ENCODE peak calls at places on chromosome 2, in seven cellular contexts. One of them, this sample, is unnamed.

GRCh38 chr2:28408764-28409599 is 16.3 kb downstream of the FOSL2 start:
- DNase-seq in IMR-90: peak; percentile 44
- DNase-seq in ovary: no peak
- DNase-seq in sigmoid colon: peak; percentile 68
- DNase-seq in uterus: no peak
- DNase-seq in A549: no peak
- DNase-seq in gastrocnemius medialis: peak; percentile 49
- DNase-seq in this sample: peak; percentile 88

GRCh38 chr2:159086332-159086731 is 117.9 kb downstream of the TANC1 start:
- DNase-seq in IMR-90: no peak
- DNase-seq in ovary: peak; percentile 68
- DNase-seq in sigmoid colon: no peak
- DNase-seq in uterus: no peak
- DNase-seq in A549: no peak
- DNase-seq in gastrocnemius medialis: no peak
- DNase-seq in this sample: no peak

GRCh38 chr2:202609381-202610145 is 25.2 kb upstream of the FAM117B start:
- DNase-seq in IMR-90: no peak
- DNase-seq in ovary: no peak
- DNase-seq in sigmoid colon: no peak
- DNase-seq in uterus: no peak
- DNase-seq in A549: no peak
- DNase-seq in gastrocnemius medialis: no peak
- DNase-seq in this sample: no peak

GRCh38 chr2:66497706-66498596 is 63.0 kb downstream of the MEIS1 start:
- DNase-seq in IMR-90: no peak
- DNase-seq in ovary: no peak
- DNase-seq in sigmoid colon: no peak
- DNase-seq in uterus: no peak
- DNase-seq in A549: no peak
- DNase-seq in gastrocnemius medialis: no peak
- DNase-seq in this sample: no peak

GRCh38 chr2:218033590-218034496 is 31.0 kb upstream of the TNS1 start:
- DNase-seq in IMR-90: no peak
- DNase-seq in ovary: no peak
- DNase-seq in sigmoid colon: no peak
- DNase-seq in uterus: no peak
- DNase-seq in A549: no peak
- DNase-seq in gastrocnemius medialis: peak; percentile 12
- DNase-seq in this sample: no peak

GRCh38 chr2:143564419-143564818 is 435.2 kb downstream of the ARHGAP15 start:
- DNase-seq in IMR-90: no peak
- DNase-seq in ovary: no peak
- DNase-seq in sigmoid colon: no peak
- DNase-seq in uterus: no peak
- DNase-seq in A549: no peak
- DNase-seq in gastrocnemius medialis: no peak
- DNase-seq in this sample: no peak

GRCh38 chr2:72126186-72127100 is 21.2 kb downstream of the CYP26B1 start:
- DNase-seq in IMR-90: no peak
- DNase-seq in ovary: no peak
- DNase-seq in sigmoid colon: peak; percentile 53
- DNase-seq in uterus: no peak
- DNase-seq in A549: no peak
- DNase-seq in gastrocnemius medialis: no peak
- DNase-seq in this sample: no peak

GRCh38 chr2:130759906-130760753 is 4.8 kb downstream of the AMER3 start:
- DNase-seq in IMR-90: no peak
- DNase-seq in ovary: no peak
- DNase-seq in sigmoid colon: no peak
- DNase-seq in uterus: no peak
- DNase-seq in A549: no peak
- DNase-seq in gastrocnemius medialis: no peak
- DNase-seq in this sample: no peak

GRCh38 chr2:58266211-58266610 is 25.1 kb upstream of the FANCL start:
- DNase-seq in IMR-90: no peak
- DNase-seq in ovary: no peak
- DNase-seq in sigmoid colon: no peak
- DNase-seq in uterus: no peak
- DNase-seq in A549: no peak
- DNase-seq in gastrocnemius medialis: no peak
- DNase-seq in this sample: no peak

GRCh38 chr2:59684101-59684770 is 869.2 kb downstream of the BCL11A start:
- DNase-seq in IMR-90: no peak
- DNase-seq in ovary: no peak
- DNase-seq in sigmoid colon: no peak
- DNase-seq in uterus: no peak
- DNase-seq in A549: no peak
- DNase-seq in gastrocnemius medialis: no peak
- DNase-seq in this sample: no peak

GRCh38 chr2:133521146-133521745 is 47.0 kb downstream of the NCKAP5 start:
- DNase-seq in IMR-90: peak; percentile 18
- DNase-seq in ovary: no peak
- DNase-seq in sigmoid colon: no peak
- DNase-seq in uterus: no peak
- DNase-seq in A549: no peak
- DNase-seq in gastrocnemius medialis: no peak
- DNase-seq in this sample: no peak

GRCh38 chr2:134932864-134933526 is 14.4 kb downstream of the CCNT2 start:
- DNase-seq in IMR-90: no peak
- DNase-seq in ovary: no peak
- DNase-seq in sigmoid colon: no peak
- DNase-seq in uterus: no peak
- DNase-seq in A549: peak; percentile 45
- DNase-seq in gastrocnemius medialis: no peak
- DNase-seq in this sample: no peak

GRCh38 chr2:127157114-127157513 is 50.2 kb upstream of the BIN1 start:
- DNase-seq in IMR-90: no peak
- DNase-seq in ovary: no peak
- DNase-seq in sigmoid colon: peak; percentile 44
- DNase-seq in uterus: no peak
- DNase-seq in A549: no peak
- DNase-seq in gastrocnemius medialis: no peak
- DNase-seq in this sample: no peak

GRCh38 chr2:75518638-75519465 is 41.9 kb downstream of the EVA1A start:
- DNase-seq in IMR-90: peak; percentile 35
- DNase-seq in ovary: no peak
- DNase-seq in sigmoid colon: no peak
- DNase-seq in uterus: no peak
- DNase-seq in A549: no peak
- DNase-seq in gastrocnemius medialis: no peak
- DNase-seq in this sample: no peak

GRCh38 chr2:195658541-195658890 is 1.5 kb downstream of the SLC39A10 start:
- DNase-seq in IMR-90: peak; percentile 90
- DNase-seq in ovary: no peak
- DNase-seq in sigmoid colon: no peak
- DNase-seq in uterus: no peak
- DNase-seq in A549: peak; percentile 86
- DNase-seq in gastrocnemius medialis: no peak
- DNase-seq in this sample: no peak

GRCh38 chr2:54534625-54535024 is 78.5 kb downstream of the SPTBN1 start:
- DNase-seq in IMR-90: no peak
- DNase-seq in ovary: no peak
- DNase-seq in sigmoid colon: no peak
- DNase-seq in uterus: no peak
- DNase-seq in A549: no peak
- DNase-seq in gastrocnemius medialis: no peak
- DNase-seq in this sample: no peak

GRCh38 chr2:191500566-191501389 is 177.2 kb upstream of the NABP1 start:
- DNase-seq in IMR-90: no peak
- DNase-seq in ovary: peak; percentile 17
- DNase-seq in sigmoid colon: no peak
- DNase-seq in uterus: no peak
- DNase-seq in A549: no peak
- DNase-seq in gastrocnemius medialis: no peak
- DNase-seq in this sample: no peak

GRCh38 chr2:202096736-202097135 is 23.7 kb downstream of the KIAA2012 start:
- DNase-seq in IMR-90: peak; percentile 88
- DNase-seq in ovary: no peak
- DNase-seq in sigmoid colon: no peak
- DNase-seq in uterus: no peak
- DNase-seq in A549: no peak
- DNase-seq in gastrocnemius medialis: no peak
- DNase-seq in this sample: no peak

GRCh38 chr2:74267068-74267467 is 68.7 kb downstream of the MTHFD2 start:
- DNase-seq in IMR-90: no peak
- DNase-seq in ovary: no peak
- DNase-seq in sigmoid colon: no peak
- DNase-seq in uterus: no peak
- DNase-seq in A549: peak; percentile 56
- DNase-seq in gastrocnemius medialis: no peak
- DNase-seq in this sample: no peak

GRCh38 chr2:17689010-17689409 is 64.6 kb downstream of the SMC6 start:
- DNase-seq in IMR-90: no peak
- DNase-seq in ovary: no peak
- DNase-seq in sigmoid colon: no peak
- DNase-seq in uterus: no peak
- DNase-seq in A549: no peak
- DNase-seq in gastrocnemius medialis: no peak
- DNase-seq in this sample: no peak

GRCh38 chr2:62340981-62341624 is 145.2 kb downstream of the B3GNT2 start:
- DNase-seq in IMR-90: no peak
- DNase-seq in ovary: no peak
- DNase-seq in sigmoid colon: peak; percentile 90
- DNase-seq in uterus: peak; percentile 32
- DNase-seq in A549: no peak
- DNase-seq in gastrocnemius medialis: no peak
- DNase-seq in this sample: no peak

GRCh38 chr2:32946314-32947075 is at the start of gene LTBP1:
- DNase-seq in IMR-90: peak; percentile 76
- DNase-seq in ovary: peak; percentile 54
- DNase-seq in sigmoid colon: peak; percentile 88
- DNase-seq in uterus: peak; percentile 74
- DNase-seq in A549: peak; percentile 83
- DNase-seq in gastrocnemius medialis: peak; percentile 54
- DNase-seq in this sample: peak; percentile 88
- TF ChIP-seq POLR2A in IMR-90: peak; percentile 81
- TF ChIP-seq POLR2A in ovary: no peak
- TF ChIP-seq POLR2A in sigmoid colon: no peak
- TF ChIP-seq POLR2A in uterus: peak; percentile 70
- TF ChIP-seq POLR2A in A549: peak; percentile 56
- TF ChIP-seq POLR2A in gastrocnemius medialis: peak; percentile 62
- TF ChIP-seq POLR2A in this sample: no peak

GRCh38 chr2:112979731-112980130 is 1.9 kb downstream of the IL36G start:
- DNase-seq in IMR-90: no peak
- DNase-seq in ovary: no peak
- DNase-seq in sigmoid colon: no peak
- DNase-seq in uterus: no peak
- DNase-seq in A549: no peak
- DNase-seq in gastrocnemius medialis: no peak
- DNase-seq in this sample: no peak
- H3K4me3 ChIP-seq in IMR-90: no peak overlapping the region
- H3K4me3 ChIP-seq in ovary: no peak overlapping the region
- H3K4me3 ChIP-seq in sigmoid colon: no peak overlapping the region
- H3K4me3 ChIP-seq in uterus: no peak overlapping the region
- H3K4me3 ChIP-seq in A549: no peak overlapping the region
- H3K4me3 ChIP-seq in gastrocnemius medialis: no peak overlapping the region
- H3K4me3 ChIP-seq in this sample: no peak overlapping the region

GRCh38 chr2:42947809-42948595 is 155.6 kb upstream of the HAAO start:
- DNase-seq in IMR-90: no peak
- DNase-seq in ovary: no peak
- DNase-seq in sigmoid colon: no peak
- DNase-seq in uterus: no peak
- DNase-seq in A549: no peak
- DNase-seq in gastrocnemius medialis: no peak
- DNase-seq in this sample: no peak

GRCh38 chr2:42953216-42953615 is 160.8 kb upstream of the HAAO start:
- DNase-seq in IMR-90: no peak
- DNase-seq in ovary: no peak
- DNase-seq in sigmoid colon: no peak
- DNase-seq in uterus: no peak
- DNase-seq in A549: no peak
- DNase-seq in gastrocnemius medialis: no peak
- DNase-seq in this sample: no peak

GRCh38 chr2:42944744-42945415 is 152.5 kb upstream of the HAAO start:
- DNase-seq in IMR-90: peak; percentile 57
- DNase-seq in ovary: no peak
- DNase-seq in sigmoid colon: no peak
- DNase-seq in uterus: peak; percentile 14
- DNase-seq in A549: peak; percentile 44
- DNase-seq in gastrocnemius medialis: no peak
- DNase-seq in this sample: no peak

GRCh38 chr2:42951263-42951938 is 159.0 kb upstream of the HAAO start:
- DNase-seq in IMR-90: no peak
- DNase-seq in ovary: no peak
- DNase-seq in sigmoid colon: no peak
- DNase-seq in uterus: no peak
- DNase-seq in A549: no peak
- DNase-seq in gastrocnemius medialis: peak; percentile 58
- DNase-seq in this sample: no peak

DNA sequence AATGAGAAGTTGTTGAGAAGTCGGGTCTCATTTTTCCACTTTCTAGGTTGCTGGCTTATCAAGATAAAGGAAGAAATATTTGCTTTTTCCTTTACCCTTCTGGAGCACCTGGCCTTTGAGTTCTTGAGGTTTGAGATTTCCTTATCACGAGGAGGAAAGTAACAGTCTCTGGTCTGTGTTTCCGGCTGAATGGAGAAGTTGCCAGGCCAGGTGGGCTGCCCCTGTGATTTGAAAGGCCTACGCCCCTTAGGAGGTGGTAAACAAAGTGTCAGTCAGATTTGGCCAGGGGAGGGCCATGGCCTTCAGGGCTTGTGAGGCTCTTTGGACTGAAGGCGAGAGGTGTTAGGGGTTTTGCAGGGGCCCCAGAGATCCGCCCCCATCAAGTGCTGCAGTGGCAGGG is 156.7 kb upstream of the HAAO start:
- DNase-seq in IMR-90: no peak
- DNase-seq in ovary: no peak
- DNase-seq in sigmoid colon: no peak
- DNase-seq in uterus: no peak
- DNase-seq in A549: no peak
- DNase-seq in gastrocnemius medialis: no peak
- DNase-seq in this sample: peak; percentile 85
- H3K4me1 ChIP-seq in IMR-90: peaks cover 7% of the 10 kb centered on the region
- H3K4me1 ChIP-seq in ovary: peaks cover 8% of the 10 kb centered on the region
- H3K4me1 ChIP-seq in sigmoid colon: peaks cover 7% of the 10 kb centered on the region
- H3K4me1 ChIP-seq in uterus: no peaks in the 10 kb centered on the region
- H3K4me1 ChIP-seq in A549: no peaks in the 10 kb centered on the region
- H3K4me1 ChIP-seq in gastrocnemius medialis: peaks cover 20% of the 10 kb centered on the region
- H3K4me1 ChIP-seq in this sample: peaks cover 58% of the 10 kb centered on the region

DNA sequence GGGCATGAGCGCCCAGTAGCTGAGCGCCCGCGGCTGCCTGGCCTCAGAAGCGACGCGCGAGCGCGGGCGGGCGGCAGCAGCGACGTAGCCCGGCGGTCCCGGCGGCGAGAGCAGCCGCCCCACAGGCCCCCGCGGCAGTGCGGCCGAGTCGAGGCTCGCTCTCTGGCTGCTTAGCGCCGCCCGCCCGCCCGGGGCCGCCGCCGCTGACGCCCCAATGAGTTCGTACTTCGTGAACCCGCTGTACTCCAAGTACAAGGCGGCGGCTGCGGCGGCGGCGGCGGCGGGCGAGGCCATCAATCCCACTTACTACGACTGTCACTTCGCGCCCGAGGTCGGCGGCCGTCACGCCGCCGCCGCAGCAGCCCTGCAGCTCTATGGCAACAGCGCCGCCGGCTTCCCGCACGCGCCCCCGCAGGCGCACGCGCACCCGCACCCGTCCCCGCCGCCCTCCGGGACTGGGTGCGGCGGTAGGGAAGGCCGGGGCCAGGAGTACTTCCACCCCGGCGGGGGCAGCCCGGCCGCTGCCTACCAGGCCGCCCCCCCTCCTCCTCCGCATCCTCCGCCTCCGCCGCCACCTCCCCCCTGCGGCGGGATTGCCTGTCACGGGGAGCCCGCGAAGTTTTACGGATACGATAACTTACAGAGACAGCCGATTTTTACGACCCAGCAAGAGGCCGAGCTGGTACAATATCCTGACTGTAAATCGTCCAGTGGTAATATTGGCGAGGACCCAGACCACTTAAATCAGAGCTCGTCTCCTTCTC is 830 bp downstream of the HOXD8 start:
- DNase-seq in IMR-90: no peak
- DNase-seq in ovary: peak; percentile 83
- DNase-seq in sigmoid colon: peak; percentile 86
- DNase-seq in uterus: peak; percentile 85
- DNase-seq in A549: peak; percentile 59
- DNase-seq in gastrocnemius medialis: no peak
- DNase-seq in this sample: peak; percentile 84
- TF ChIP-seq POLR2A in IMR-90: no peak
- TF ChIP-seq POLR2A in ovary: peak; percentile 62
- TF ChIP-seq POLR2A in sigmoid colon: no peak
- TF ChIP-seq POLR2A in uterus: peak; percentile 65
- TF ChIP-seq POLR2A in A549: no peak
- TF ChIP-seq POLR2A in gastrocnemius medialis: peak; percentile 44
- TF ChIP-seq POLR2A in this sample: no peak

This sample was measured in spleen.